ENCODE peak calls at places on chromosomes 7 and 10, in eight cellular contexts. One of them, this sample, is unnamed.

GRCh38 chr10:122054046-122055025 is 65.4 kb downstream of the TACC2 start:
- DNase-seq in heart left ventricle: peak
- DNase-seq in neural progenitor cell: peak
- DNase-seq in adrenal gland: no peak
- DNase-seq in RWPE1: peak
- DNase-seq in WTC11: peak
- DNase-seq in hepatocyte: peak
- DNase-seq in HFFc6: peak
- DNase-seq in this sample: no peak

GRCh38 chr10:18456984-18457383 is 194.4 kb downstream of the NSUN6 start:
- DNase-seq in RWPE1: no peak
- DNase-seq in neural progenitor cell: no peak
- DNase-seq in WTC11: no peak
- DNase-seq in heart left ventricle: no peak
- DNase-seq in HFFc6: no peak
- DNase-seq in adrenal gland: no peak
- DNase-seq in hepatocyte: no peak
- DNase-seq in this sample: no peak

GRCh38 chr10:1054684-1055083 is 1.5 kb upstream of the WDR37 start:
- DNase-seq in HFFc6: no peak
- DNase-seq in RWPE1: peak
- DNase-seq in neural progenitor cell: no peak
- DNase-seq in WTC11: no peak
- DNase-seq in adrenal gland: no peak
- DNase-seq in heart left ventricle: no peak
- DNase-seq in hepatocyte: no peak
- DNase-seq in this sample: no peak

GRCh38 chr7:52271663-52272062 is 763.8 kb upstream of the POM121L12 start:
- DNase-seq in heart left ventricle: no peak
- DNase-seq in neural progenitor cell: no peak
- DNase-seq in WTC11: no peak
- DNase-seq in hepatocyte: no peak
- DNase-seq in HFFc6: no peak
- DNase-seq in adrenal gland: no peak
- DNase-seq in RWPE1: no peak
- DNase-seq in this sample: no peak

GRCh38 chr10:74058071-74058470 is 60.2 kb downstream of the VCL start:
- DNase-seq in HFFc6: no peak
- DNase-seq in RWPE1: no peak
- DNase-seq in hepatocyte: no peak
- DNase-seq in WTC11: no peak
- DNase-seq in neural progenitor cell: no peak
- DNase-seq in adrenal gland: no peak
- DNase-seq in heart left ventricle: no peak
- DNase-seq in this sample: no peak

GRCh38 chr7:159109092-159110035 is 35.3 kb downstream of the VIPR2 start:
- DNase-seq in HFFc6: no peak
- DNase-seq in hepatocyte: no peak
- DNase-seq in WTC11: no peak
- DNase-seq in adrenal gland: no peak
- DNase-seq in heart left ventricle: peak
- DNase-seq in RWPE1: no peak
- DNase-seq in neural progenitor cell: no peak
- DNase-seq in this sample: no peak

GRCh38 chr10:124586142-124586541 is 124.5 kb downstream of the LHPP start:
- DNase-seq in adrenal gland: no peak
- DNase-seq in hepatocyte: no peak
- DNase-seq in HFFc6: no peak
- DNase-seq in RWPE1: no peak
- DNase-seq in heart left ventricle: no peak
- DNase-seq in WTC11: no peak
- DNase-seq in neural progenitor cell: no peak
- DNase-seq in this sample: no peak

GRCh38 chr10:395665-396064 is 260.4 kb downstream of the ZMYND11 start:
- DNase-seq in heart left ventricle: no peak
- DNase-seq in adrenal gland: no peak
- DNase-seq in HFFc6: no peak
- DNase-seq in WTC11: no peak
- DNase-seq in neural progenitor cell: no peak
- DNase-seq in RWPE1: no peak
- DNase-seq in hepatocyte: no peak
- DNase-seq in this sample: no peak

GRCh38 chr10:29860159-29860558 is 199.2 kb downstream of the JCAD start:
- DNase-seq in adrenal gland: no peak
- DNase-seq in heart left ventricle: no peak
- DNase-seq in WTC11: no peak
- DNase-seq in HFFc6: no peak
- DNase-seq in hepatocyte: no peak
- DNase-seq in RWPE1: no peak
- DNase-seq in neural progenitor cell: no peak
- DNase-seq in this sample: no peak

GRCh38 chr7:22586101-22586805 is 86.3 kb upstream of the STEAP1B start:
- DNase-seq in RWPE1: no peak
- DNase-seq in adrenal gland: no peak
- DNase-seq in WTC11: no peak
- DNase-seq in hepatocyte: no peak
- DNase-seq in neural progenitor cell: no peak
- DNase-seq in heart left ventricle: no peak
- DNase-seq in HFFc6: no peak
- DNase-seq in this sample: no peak

GRCh38 chr7:24912874-24913514 is 67.0 kb downstream of the OSBPL3 start:
- DNase-seq in hepatocyte: no peak
- DNase-seq in neural progenitor cell: no peak
- DNase-seq in RWPE1: no peak
- DNase-seq in adrenal gland: no peak
- DNase-seq in heart left ventricle: no peak
- DNase-seq in WTC11: no peak
- DNase-seq in HFFc6: no peak
- DNase-seq in this sample: no peak

GRCh38 chr7:92731327-92732063 is 104.9 kb downstream of the CDK6 start:
- DNase-seq in WTC11: no peak
- DNase-seq in hepatocyte: no peak
- DNase-seq in neural progenitor cell: no peak
- DNase-seq in HFFc6: peak
- DNase-seq in RWPE1: no peak
- DNase-seq in heart left ventricle: no peak
- DNase-seq in adrenal gland: no peak
- DNase-seq in this sample: peak

GRCh38 chr7:101562531-101563197 is 66.4 kb downstream of the MYL10 start:
- DNase-seq in HFFc6: no peak
- DNase-seq in RWPE1: no peak
- DNase-seq in adrenal gland: no peak
- DNase-seq in WTC11: no peak
- DNase-seq in neural progenitor cell: no peak
- DNase-seq in heart left ventricle: no peak
- DNase-seq in hepatocyte: no peak
- DNase-seq in this sample: peak

GRCh38 chr7:132690174-132690573 is 113.9 kb upstream of the PLXNA4 start:
- DNase-seq in RWPE1: no peak
- DNase-seq in WTC11: no peak
- DNase-seq in heart left ventricle: no peak
- DNase-seq in adrenal gland: no peak
- DNase-seq in neural progenitor cell: no peak
- DNase-seq in hepatocyte: no peak
- DNase-seq in HFFc6: no peak
- DNase-seq in this sample: no peak

GRCh38 chr10:128029280-128029618 is 97.0 kb downstream of the MKI67 start:
- DNase-seq in WTC11: no peak
- DNase-seq in heart left ventricle: no peak
- DNase-seq in adrenal gland: no peak
- DNase-seq in HFFc6: no peak
- DNase-seq in RWPE1: no peak
- DNase-seq in hepatocyte: no peak
- DNase-seq in neural progenitor cell: no peak
- DNase-seq in this sample: no peak

GRCh38 chr7:132279718-132280117 is 296.6 kb downstream of the PLXNA4 start:
- DNase-seq in neural progenitor cell: no peak
- DNase-seq in hepatocyte: no peak
- DNase-seq in adrenal gland: no peak
- DNase-seq in RWPE1: no peak
- DNase-seq in WTC11: no peak
- DNase-seq in HFFc6: no peak
- DNase-seq in heart left ventricle: no peak
- DNase-seq in this sample: no peak

GRCh38 chr7:136180984-136181383 is 203.8 kb upstream of the MTPN start:
- DNase-seq in heart left ventricle: no peak
- DNase-seq in WTC11: no peak
- DNase-seq in hepatocyte: no peak
- DNase-seq in adrenal gland: no peak
- DNase-seq in neural progenitor cell: no peak
- DNase-seq in RWPE1: no peak
- DNase-seq in HFFc6: no peak
- DNase-seq in this sample: no peak

GRCh38 chr7:136179829-136180721 is 202.9 kb upstream of the MTPN start:
- DNase-seq in RWPE1: no peak
- DNase-seq in neural progenitor cell: peak
- DNase-seq in hepatocyte: no peak
- DNase-seq in WTC11: no peak
- DNase-seq in HFFc6: no peak
- DNase-seq in adrenal gland: no peak
- DNase-seq in heart left ventricle: no peak
- DNase-seq in this sample: no peak

GRCh38 chr7:136184719-136185118 is 207.6 kb upstream of the MTPN start:
- DNase-seq in HFFc6: no peak
- DNase-seq in hepatocyte: no peak
- DNase-seq in RWPE1: no peak
- DNase-seq in neural progenitor cell: no peak
- DNase-seq in WTC11: no peak
- DNase-seq in heart left ventricle: no peak
- DNase-seq in adrenal gland: no peak
- DNase-seq in this sample: no peak

GRCh38 chr7:136179154-136179553 is 202.0 kb upstream of the MTPN start:
- DNase-seq in adrenal gland: no peak
- DNase-seq in heart left ventricle: no peak
- DNase-seq in hepatocyte: no peak
- DNase-seq in neural progenitor cell: no peak
- DNase-seq in HFFc6: no peak
- DNase-seq in WTC11: no peak
- DNase-seq in RWPE1: no peak
- DNase-seq in this sample: no peak

GRCh38 chr7:136183981-136184380 is 206.8 kb upstream of the MTPN start:
- DNase-seq in RWPE1: no peak
- DNase-seq in WTC11: no peak
- DNase-seq in neural progenitor cell: peak
- DNase-seq in heart left ventricle: no peak
- DNase-seq in hepatocyte: peak
- DNase-seq in adrenal gland: no peak
- DNase-seq in HFFc6: no peak
- DNase-seq in this sample: no peak
- TF ChIP-seq CTCF in RWPE1: no peak
- TF ChIP-seq CTCF in WTC11: no peak
- TF ChIP-seq CTCF in neural progenitor cell: peak
- TF ChIP-seq CTCF in heart left ventricle: no peak
- TF ChIP-seq CTCF in hepatocyte: peak
- TF ChIP-seq CTCF in adrenal gland: no peak
- TF ChIP-seq CTCF in HFFc6: no peak
- TF ChIP-seq CTCF in this sample: no peak

GRCh38 chr7:103063895-103064294 is 10.7 kb downstream of the FBXL13 start:
- DNase-seq in hepatocyte: no peak
- DNase-seq in adrenal gland: no peak
- DNase-seq in neural progenitor cell: no peak
- DNase-seq in WTC11: no peak
- DNase-seq in HFFc6: no peak
- DNase-seq in heart left ventricle: no peak
- DNase-seq in RWPE1: no peak
- DNase-seq in this sample: no peak
- TF ChIP-seq CTCF in hepatocyte: no peak
- TF ChIP-seq CTCF in adrenal gland: no peak
- TF ChIP-seq CTCF in neural progenitor cell: no peak
- TF ChIP-seq CTCF in WTC11: no peak
- TF ChIP-seq CTCF in HFFc6: no peak
- TF ChIP-seq CTCF in heart left ventricle: no peak
- TF ChIP-seq CTCF in RWPE1: no peak
- TF ChIP-seq CTCF in this sample: no peak

GRCh38 chr7:26681819-26682418 is 182.5 kb downstream of the SKAP2 start:
- DNase-seq in heart left ventricle: no peak
- DNase-seq in HFFc6: peak
- DNase-seq in RWPE1: peak
- DNase-seq in adrenal gland: no peak
- DNase-seq in WTC11: no peak
- DNase-seq in neural progenitor cell: no peak
- DNase-seq in hepatocyte: peak
- DNase-seq in this sample: peak
- TF ChIP-seq CTCF in heart left ventricle: peak
- TF ChIP-seq CTCF in HFFc6: peak
- TF ChIP-seq CTCF in RWPE1: peak
- TF ChIP-seq CTCF in adrenal gland: peak
- TF ChIP-seq CTCF in WTC11: peak
- TF ChIP-seq CTCF in neural progenitor cell: peak
- TF ChIP-seq CTCF in hepatocyte: peak
- TF ChIP-seq CTCF in this sample: peak

GRCh38 chr7:27162548-27162848 is 2.8 kb downstream of the HOXA9 start:
- DNase-seq in neural progenitor cell: no peak
- DNase-seq in HFFc6: no peak
- DNase-seq in adrenal gland: no peak
- DNase-seq in hepatocyte: no peak
- DNase-seq in heart left ventricle: no peak
- DNase-seq in WTC11: no peak
- DNase-seq in RWPE1: no peak
- DNase-seq in this sample: no peak

GRCh38 chr7:27160546-27161213 is 4.2 kb upstream of the HOXA7 start:
- DNase-seq in adrenal gland: peak
- DNase-seq in neural progenitor cell: peak
- DNase-seq in RWPE1: no peak
- DNase-seq in WTC11: peak
- DNase-seq in heart left ventricle: peak
- DNase-seq in hepatocyte: peak
- DNase-seq in HFFc6: peak
- DNase-seq in this sample: peak

GRCh38 chr7:27161721-27162547 is 3.4 kb downstream of the HOXA9 start:
- DNase-seq in WTC11: peak
- DNase-seq in hepatocyte: peak
- DNase-seq in RWPE1: no peak
- DNase-seq in adrenal gland: no peak
- DNase-seq in heart left ventricle: no peak
- DNase-seq in HFFc6: no peak
- DNase-seq in neural progenitor cell: peak
- DNase-seq in this sample: no peak

GRCh38 chr7:27160147-27160545 is 3.7 kb upstream of the HOXA7 start:
- DNase-seq in WTC11: peak
- DNase-seq in neural progenitor cell: no peak
- DNase-seq in heart left ventricle: no peak
- DNase-seq in adrenal gland: peak
- DNase-seq in HFFc6: no peak
- DNase-seq in hepatocyte: peak
- DNase-seq in RWPE1: no peak
- DNase-seq in this sample: no peak

DNA sequence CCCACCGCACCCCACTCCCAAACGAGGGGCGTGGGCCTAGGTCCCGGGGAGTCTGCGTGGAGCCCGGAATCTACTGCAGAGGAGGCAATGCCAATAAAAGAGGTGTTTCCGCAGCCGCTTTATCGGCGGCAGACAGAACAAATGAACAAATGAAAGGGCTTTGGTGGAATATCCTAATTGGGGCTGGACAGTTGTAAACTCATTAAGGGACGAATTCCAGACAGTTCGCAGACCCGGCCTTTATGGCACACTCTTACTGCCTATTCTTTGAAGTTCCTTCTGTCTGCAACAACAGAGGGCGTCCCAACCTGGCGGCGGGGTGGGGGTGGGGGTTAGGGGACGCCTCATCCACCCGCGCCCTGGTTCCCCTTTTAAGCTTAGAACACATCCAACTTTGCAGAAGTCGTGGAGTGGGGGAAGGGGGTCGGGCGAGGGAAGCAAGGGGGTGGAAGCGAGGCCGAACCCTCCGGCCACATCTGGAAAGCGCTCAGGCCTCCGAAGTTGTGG is 4.1 kb downstream of the HOXA9 start:
- DNase-seq in WTC11: no peak
- DNase-seq in heart left ventricle: no peak
- DNase-seq in adrenal gland: peak
- DNase-seq in RWPE1: no peak
- DNase-seq in hepatocyte: peak
- DNase-seq in HFFc6: no peak
- DNase-seq in neural progenitor cell: no peak
- DNase-seq in this sample: no peak
- TF ChIP-seq CTCF in WTC11: no peak
- TF ChIP-seq CTCF in heart left ventricle: no peak
- TF ChIP-seq CTCF in adrenal gland: no peak
- TF ChIP-seq CTCF in RWPE1: peak
- TF ChIP-seq CTCF in hepatocyte: no peak
- TF ChIP-seq CTCF in HFFc6: peak
- TF ChIP-seq CTCF in neural progenitor cell: no peak
- TF ChIP-seq CTCF in this sample: no peak

This sample was measured in GM10248.